ENCODE peak calls at places on chromosomes 5 and 9, in ten cellular contexts. One of them, this sample, is unnamed.

GRCh38 chr9:1709347-1709746 is 305.8 kb upstream of the SMARCA2 start:
- DNase-seq in tibial nerve: no peak
- DNase-seq in IMR-90: no peak
- DNase-seq in CD8-positive, alpha-beta memory T cell: no peak
- DNase-seq in thoracic aorta: no peak
- DNase-seq in heart left ventricle: no peak
- DNase-seq in colonic mucosa: no peak
- DNase-seq in CD8-positive, alpha-beta T cell: no peak
- DNase-seq in AG04450: no peak
- DNase-seq in neuronal stem cell: no peak
- DNase-seq in this sample: no peak

GRCh38 chr5:31410089-31410488 is 121.8 kb downstream of the DROSHA start:
- DNase-seq in tibial nerve: no peak
- DNase-seq in neuronal stem cell: no peak
- DNase-seq in CD8-positive, alpha-beta T cell: no peak
- DNase-seq in heart left ventricle: no peak
- DNase-seq in AG04450: no peak
- DNase-seq in thoracic aorta: no peak
- DNase-seq in colonic mucosa: no peak
- DNase-seq in CD8-positive, alpha-beta memory T cell: no peak
- DNase-seq in IMR-90: no peak
- DNase-seq in this sample: no peak

GRCh38 chr9:86598411-86599239 is 244.4 kb upstream of the TUT7 start:
- DNase-seq in AG04450: no peak
- DNase-seq in heart left ventricle: no peak
- DNase-seq in thoracic aorta: no peak
- DNase-seq in colonic mucosa: no peak
- DNase-seq in tibial nerve: no peak
- DNase-seq in neuronal stem cell: peak
- DNase-seq in CD8-positive, alpha-beta T cell: no peak
- DNase-seq in CD8-positive, alpha-beta memory T cell: no peak
- DNase-seq in IMR-90: no peak
- DNase-seq in this sample: no peak

GRCh38 chr5:89003563-89004036 is 120.6 kb upstream of the MEF2C start:
- DNase-seq in colonic mucosa: no peak
- DNase-seq in IMR-90: no peak
- DNase-seq in thoracic aorta: no peak
- DNase-seq in AG04450: no peak
- DNase-seq in tibial nerve: no peak
- DNase-seq in CD8-positive, alpha-beta T cell: no peak
- DNase-seq in heart left ventricle: no peak
- DNase-seq in neuronal stem cell: no peak
- DNase-seq in CD8-positive, alpha-beta memory T cell: no peak
- DNase-seq in this sample: no peak

GRCh38 chr9:134168731-134169130 is 4.4 kb upstream of the RNU6ATAC start:
- DNase-seq in heart left ventricle: no peak
- DNase-seq in neuronal stem cell: no peak
- DNase-seq in CD8-positive, alpha-beta memory T cell: no peak
- DNase-seq in AG04450: no peak
- DNase-seq in tibial nerve: no peak
- DNase-seq in IMR-90: no peak
- DNase-seq in CD8-positive, alpha-beta T cell: no peak
- DNase-seq in colonic mucosa: no peak
- DNase-seq in thoracic aorta: no peak
- DNase-seq in this sample: no peak

GRCh38 chr5:73638344-73639095 is 12.5 kb downstream of the ARHGEF28 start:
- DNase-seq in CD8-positive, alpha-beta memory T cell: no peak
- DNase-seq in AG04450: peak
- DNase-seq in heart left ventricle: no peak
- DNase-seq in CD8-positive, alpha-beta T cell: no peak
- DNase-seq in colonic mucosa: no peak
- DNase-seq in tibial nerve: no peak
- DNase-seq in IMR-90: peak
- DNase-seq in neuronal stem cell: no peak
- DNase-seq in thoracic aorta: no peak
- DNase-seq in this sample: no peak

GRCh38 chr5:103525366-103525765 is 37.2 kb downstream of the NUDT12 start:
- DNase-seq in CD8-positive, alpha-beta T cell: no peak
- DNase-seq in neuronal stem cell: no peak
- DNase-seq in CD8-positive, alpha-beta memory T cell: no peak
- DNase-seq in AG04450: no peak
- DNase-seq in tibial nerve: no peak
- DNase-seq in IMR-90: no peak
- DNase-seq in thoracic aorta: no peak
- DNase-seq in colonic mucosa: no peak
- DNase-seq in heart left ventricle: no peak
- DNase-seq in this sample: no peak

GRCh38 chr9:125771037-125771436 is 23.9 kb downstream of the PBX3 start:
- DNase-seq in IMR-90: no peak
- DNase-seq in CD8-positive, alpha-beta T cell: no peak
- DNase-seq in neuronal stem cell: no peak
- DNase-seq in heart left ventricle: no peak
- DNase-seq in AG04450: no peak
- DNase-seq in thoracic aorta: no peak
- DNase-seq in tibial nerve: no peak
- DNase-seq in colonic mucosa: no peak
- DNase-seq in CD8-positive, alpha-beta memory T cell: no peak
- DNase-seq in this sample: no peak

GRCh38 chr9:138075496-138075895 is 197.9 kb downstream of the CACNA1B start:
- DNase-seq in heart left ventricle: no peak
- DNase-seq in AG04450: no peak
- DNase-seq in CD8-positive, alpha-beta T cell: no peak
- DNase-seq in colonic mucosa: no peak
- DNase-seq in IMR-90: no peak
- DNase-seq in CD8-positive, alpha-beta memory T cell: no peak
- DNase-seq in neuronal stem cell: no peak
- DNase-seq in tibial nerve: no peak
- DNase-seq in thoracic aorta: no peak
- DNase-seq in this sample: no peak

DNA sequence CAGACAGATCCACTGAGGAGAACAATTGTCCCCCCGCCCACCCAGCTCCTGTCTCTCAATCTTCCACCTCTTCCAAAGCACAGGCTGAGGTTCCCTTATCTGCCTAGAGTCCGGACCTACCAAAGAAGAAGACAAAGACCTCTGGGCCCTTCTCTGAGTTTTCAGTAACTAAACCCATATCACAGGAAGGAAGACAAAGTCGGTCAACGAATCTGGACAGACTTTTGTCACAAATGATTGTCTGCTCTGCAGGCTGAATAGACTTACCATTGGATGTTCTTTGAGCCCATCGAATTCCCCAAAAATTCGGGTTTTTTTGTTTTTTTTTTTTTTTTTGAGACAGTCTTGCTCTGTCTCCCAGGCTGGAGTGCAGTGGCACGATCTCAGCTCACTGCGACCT is 58.0 kb downstream of the C9orf50 start:
- DNase-seq in AG04450: no peak
- DNase-seq in CD8-positive, alpha-beta T cell: no peak
- DNase-seq in neuronal stem cell: no peak
- DNase-seq in CD8-positive, alpha-beta memory T cell: no peak
- DNase-seq in tibial nerve: no peak
- DNase-seq in IMR-90: no peak
- DNase-seq in thoracic aorta: no peak
- DNase-seq in heart left ventricle: no peak
- DNase-seq in colonic mucosa: no peak
- DNase-seq in this sample: no peak
- H3K27ac ChIP-seq in AG04450: no peak
- H3K27ac ChIP-seq in CD8-positive, alpha-beta T cell: no peak
- H3K27ac ChIP-seq in neuronal stem cell: no peak
- H3K27ac ChIP-seq in CD8-positive, alpha-beta memory T cell: no peak
- H3K27ac ChIP-seq in tibial nerve: no peak
- H3K27ac ChIP-seq in IMR-90: no peak
- H3K27ac ChIP-seq in thoracic aorta: no peak
- H3K27ac ChIP-seq in heart left ventricle: no peak
- H3K27ac ChIP-seq in colonic mucosa: no peak
- H3K27ac ChIP-seq in this sample: no peak

GRCh38 chr5:179697108-179697507 is 1.7 kb upstream of the CANX start:
- DNase-seq in colonic mucosa: no peak
- DNase-seq in AG04450: no peak
- DNase-seq in CD8-positive, alpha-beta T cell: no peak
- DNase-seq in CD8-positive, alpha-beta memory T cell: no peak
- DNase-seq in thoracic aorta: no peak
- DNase-seq in IMR-90: no peak
- DNase-seq in heart left ventricle: no peak
- DNase-seq in tibial nerve: no peak
- DNase-seq in neuronal stem cell: no peak
- DNase-seq in this sample: no peak

GRCh38 chr5:179698935-179699639 is at the start of gene CANX:
- DNase-seq in tibial nerve: no peak
- DNase-seq in heart left ventricle: no peak
- DNase-seq in colonic mucosa: no peak
- DNase-seq in neuronal stem cell: no peak
- DNase-seq in AG04450: no peak
- DNase-seq in thoracic aorta: no peak
- DNase-seq in IMR-90: no peak
- DNase-seq in CD8-positive, alpha-beta memory T cell: no peak
- DNase-seq in CD8-positive, alpha-beta T cell: no peak
- DNase-seq in this sample: no peak

GRCh38 chr5:179699640-179700298 is 1.0 kb downstream of the CANX start:
- DNase-seq in colonic mucosa: peak
- DNase-seq in tibial nerve: no peak
- DNase-seq in AG04450: no peak
- DNase-seq in IMR-90: peak
- DNase-seq in CD8-positive, alpha-beta memory T cell: no peak
- DNase-seq in heart left ventricle: no peak
- DNase-seq in CD8-positive, alpha-beta T cell: no peak
- DNase-seq in neuronal stem cell: no peak
- DNase-seq in thoracic aorta: no peak
- DNase-seq in this sample: no peak

GRCh38 chr5:179697993-179698934 is 503 bp upstream of the CANX start:
- DNase-seq in IMR-90: peak
- DNase-seq in colonic mucosa: peak
- DNase-seq in tibial nerve: peak
- DNase-seq in thoracic aorta: peak
- DNase-seq in AG04450: peak
- DNase-seq in CD8-positive, alpha-beta T cell: peak
- DNase-seq in CD8-positive, alpha-beta memory T cell: peak
- DNase-seq in neuronal stem cell: peak
- DNase-seq in heart left ventricle: peak
- DNase-seq in this sample: peak

GRCh38 chr5:179700401-179700918 is 1.7 kb downstream of the CANX start:
- DNase-seq in IMR-90: peak
- DNase-seq in thoracic aorta: no peak
- DNase-seq in neuronal stem cell: no peak
- DNase-seq in AG04450: no peak
- DNase-seq in CD8-positive, alpha-beta T cell: no peak
- DNase-seq in colonic mucosa: no peak
- DNase-seq in heart left ventricle: no peak
- DNase-seq in tibial nerve: no peak
- DNase-seq in CD8-positive, alpha-beta memory T cell: no peak
- DNase-seq in this sample: no peak
- H3K4me3 ChIP-seq in IMR-90: peak
- H3K4me3 ChIP-seq in thoracic aorta: peak
- H3K4me3 ChIP-seq in neuronal stem cell: peak
- H3K4me3 ChIP-seq in AG04450: peak
- H3K4me3 ChIP-seq in CD8-positive, alpha-beta T cell: no peak
- H3K4me3 ChIP-seq in colonic mucosa: peak
- H3K4me3 ChIP-seq in heart left ventricle: peak
- H3K4me3 ChIP-seq in tibial nerve: peak
- H3K4me3 ChIP-seq in CD8-positive, alpha-beta memory T cell: peak
- H3K4me3 ChIP-seq in this sample: peak

DNA sequence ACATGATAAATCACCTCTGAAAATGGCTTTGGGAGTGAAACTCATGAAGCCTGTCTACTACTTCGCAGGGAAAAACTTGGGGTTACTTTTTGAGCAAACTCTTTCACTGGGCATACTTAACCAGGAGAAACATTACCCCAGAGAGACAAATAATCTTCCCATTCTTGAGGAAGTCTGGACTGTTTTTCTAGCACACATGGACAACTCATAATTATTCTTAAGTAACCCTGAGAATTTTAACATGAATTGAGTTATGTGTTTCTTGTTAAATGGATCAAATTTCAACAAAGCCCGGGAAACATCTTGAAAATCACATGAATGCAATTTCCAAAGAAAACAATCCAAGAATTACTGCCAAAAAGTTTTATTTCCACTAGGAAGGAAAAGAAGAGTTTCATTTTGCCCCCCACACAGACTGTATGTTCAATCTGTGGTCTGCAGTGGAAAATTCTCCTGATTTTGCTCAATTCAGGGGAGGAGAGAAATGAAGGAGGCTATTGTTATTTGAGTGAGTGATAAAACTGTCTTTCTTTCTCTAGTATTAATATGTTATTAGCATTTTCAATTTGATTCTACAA is 564.8 kb upstream of the CLINT1 start:
- DNase-seq in CD8-positive, alpha-beta T cell: no peak
- DNase-seq in IMR-90: peak
- DNase-seq in neuronal stem cell: no peak
- DNase-seq in CD8-positive, alpha-beta memory T cell: no peak
- DNase-seq in heart left ventricle: no peak
- DNase-seq in colonic mucosa: no peak
- DNase-seq in AG04450: no peak
- DNase-seq in thoracic aorta: no peak
- DNase-seq in tibial nerve: no peak
- DNase-seq in this sample: no peak
- H3K27ac ChIP-seq in CD8-positive, alpha-beta T cell: no peak
- H3K27ac ChIP-seq in IMR-90: no peak
- H3K27ac ChIP-seq in neuronal stem cell: no peak
- H3K27ac ChIP-seq in CD8-positive, alpha-beta memory T cell: no peak
- H3K27ac ChIP-seq in heart left ventricle: peak
- H3K27ac ChIP-seq in colonic mucosa: no peak
- H3K27ac ChIP-seq in AG04450: no peak
- H3K27ac ChIP-seq in thoracic aorta: no peak
- H3K27ac ChIP-seq in tibial nerve: no peak
- H3K27ac ChIP-seq in this sample: no peak

GRCh38 chr5:83526289-83526688 is 54.7 kb downstream of the VCAN start:
- DNase-seq in IMR-90: no peak
- DNase-seq in neuronal stem cell: no peak
- DNase-seq in AG04450: no peak
- DNase-seq in heart left ventricle: no peak
- DNase-seq in thoracic aorta: no peak
- DNase-seq in CD8-positive, alpha-beta memory T cell: no peak
- DNase-seq in tibial nerve: no peak
- DNase-seq in CD8-positive, alpha-beta T cell: no peak
- DNase-seq in colonic mucosa: no peak
- DNase-seq in this sample: no peak

GRCh38 chr5:83522431-83522830 is 50.9 kb downstream of the VCAN start:
- DNase-seq in colonic mucosa: no peak
- DNase-seq in neuronal stem cell: no peak
- DNase-seq in AG04450: no peak
- DNase-seq in CD8-positive, alpha-beta T cell: no peak
- DNase-seq in CD8-positive, alpha-beta memory T cell: no peak
- DNase-seq in thoracic aorta: no peak
- DNase-seq in heart left ventricle: no peak
- DNase-seq in tibial nerve: no peak
- DNase-seq in IMR-90: no peak
- DNase-seq in this sample: no peak

GRCh38 chr5:83524991-83525390 is 53.4 kb downstream of the VCAN start:
- DNase-seq in heart left ventricle: no peak
- DNase-seq in colonic mucosa: no peak
- DNase-seq in tibial nerve: no peak
- DNase-seq in CD8-positive, alpha-beta memory T cell: no peak
- DNase-seq in AG04450: no peak
- DNase-seq in IMR-90: no peak
- DNase-seq in CD8-positive, alpha-beta T cell: no peak
- DNase-seq in neuronal stem cell: no peak
- DNase-seq in thoracic aorta: no peak
- DNase-seq in this sample: no peak

GRCh38 chr5:83523926-83524325 is 52.4 kb downstream of the VCAN start:
- DNase-seq in CD8-positive, alpha-beta T cell: no peak
- DNase-seq in IMR-90: no peak
- DNase-seq in colonic mucosa: no peak
- DNase-seq in heart left ventricle: no peak
- DNase-seq in AG04450: no peak
- DNase-seq in tibial nerve: no peak
- DNase-seq in thoracic aorta: no peak
- DNase-seq in neuronal stem cell: no peak
- DNase-seq in CD8-positive, alpha-beta memory T cell: no peak
- DNase-seq in this sample: no peak

GRCh38 chr5:83524345-83524744 is 52.8 kb downstream of the VCAN start:
- DNase-seq in colonic mucosa: no peak
- DNase-seq in CD8-positive, alpha-beta T cell: no peak
- DNase-seq in neuronal stem cell: no peak
- DNase-seq in AG04450: no peak
- DNase-seq in heart left ventricle: no peak
- DNase-seq in thoracic aorta: no peak
- DNase-seq in tibial nerve: no peak
- DNase-seq in CD8-positive, alpha-beta memory T cell: no peak
- DNase-seq in IMR-90: no peak
- DNase-seq in this sample: no peak
- H3K4me3 ChIP-seq in colonic mucosa: no peak
- H3K4me3 ChIP-seq in CD8-positive, alpha-beta T cell: no peak
- H3K4me3 ChIP-seq in neuronal stem cell: no peak
- H3K4me3 ChIP-seq in AG04450: no peak
- H3K4me3 ChIP-seq in heart left ventricle: no peak
- H3K4me3 ChIP-seq in thoracic aorta: no peak
- H3K4me3 ChIP-seq in tibial nerve: no peak
- H3K4me3 ChIP-seq in CD8-positive, alpha-beta memory T cell: no peak
- H3K4me3 ChIP-seq in IMR-90: no peak
- H3K4me3 ChIP-seq in this sample: no peak